ENCODE peak calls at places on chromosomes 13 and 19, in seven cellular contexts. B is ascending aorta, L is tibial nerve, C is uterus, H is mucosa of descending colon, W is K562, K is HCT116. S is an unnamed sample. For H3K36me3, the result is how much of the 10 kb centered on the place peaks cover.

GRCh38 chr19:3366761-3367571 is 583 bp downstream of the NFIC start:
- DNase-seq in L (no peak), H (peak), K (no peak), C (peak), B (no peak), W (peak), S (no peak)

GRCh38 chr13:80036845-80037504 is 304.0 kb downstream of the SPRY2 start:
- DNase-seq in K (no peak), L (no peak), B (no peak), H (no peak), C (no peak), W (no peak), S (no peak)

GRCh38 chr13:99871249-99871898 is 100.2 kb downstream of the ZIC5 start:
- DNase-seq in W (no peak), K (no peak), C (no peak), H (no peak), L (no peak), B (no peak), S (no peak)

GRCh38 chr13:53206455-53206854 is 177.8 kb downstream of the OLFM4 start:
- DNase-seq in H (no peak), K (no peak), C (no peak), B (no peak), L (no peak), W (no peak), S (no peak)

GRCh38 chr19:57934820-57935665 is at the start of gene ZNF418:
- DNase-seq in C (peak), H (no peak), B (peak), W (peak), L (peak), K (no peak), S (no peak)

GRCh38 chr19:55304279-55304978 is 20.6 kb downstream of the BRSK1 start:
- DNase-seq in H (no peak), L (peak), K (no peak), C (peak), B (no peak), W (peak), S (no peak)

GRCh38 chr13:60619461-60619860 is 222.4 kb downstream of the TDRD3 start:
- DNase-seq in L (no peak), C (no peak), W (no peak), K (no peak), H (no peak), B (no peak), S (no peak)

GRCh38 chr19:48351341-48351752 is 12.4 kb downstream of the TMEM143 start:
- DNase-seq in L (peak), B (peak), C (peak), K (no peak), H (peak), W (peak), S (no peak)

GRCh38 chr13:65638572-65639168 is 1591.5 kb downstream of the PCDH9 start:
- DNase-seq in H (no peak), B (no peak), W (peak), C (no peak), K (peak), L (peak), S (no peak)

GRCh38 chr13:47897411-47898050 is 103.5 kb downstream of the SUCLA2 start:
- DNase-seq in L (no peak), C (no peak), H (no peak), B (no peak), W (no peak), K (no peak), S (no peak)

GRCh38 chr19:11237321-11237720 is 2.1 kb upstream of the ANGPTL8 start:
- DNase-seq in C (no peak), B (no peak), K (no peak), W (no peak), L (no peak), H (no peak), S (no peak)

GRCh38 chr13:93558637-93559036 is 332.0 kb downstream of the GPC6 start:
- DNase-seq in L (no peak), B (no peak), K (no peak), C (no peak), W (no peak), H (no peak), S (no peak)

GRCh38 chr19:37304884-37305255 is 66.0 kb upstream of the ZNF527 start:
- DNase-seq in H (no peak), C (no peak), W (no peak), L (no peak), K (no peak), B (no peak), S (no peak)

GRCh38 chr13:110682746-110683145 is 23.2 kb downstream of the CARS2 start:
- DNase-seq in K (no peak), B (peak), L (no peak), C (no peak), H (no peak), W (no peak), S (no peak)
- H3K36me3 ChIP-seq in K (under half), B (half or more), L (under half), C (under half), H (under half), W (half or more), S (half or more)

DNA sequence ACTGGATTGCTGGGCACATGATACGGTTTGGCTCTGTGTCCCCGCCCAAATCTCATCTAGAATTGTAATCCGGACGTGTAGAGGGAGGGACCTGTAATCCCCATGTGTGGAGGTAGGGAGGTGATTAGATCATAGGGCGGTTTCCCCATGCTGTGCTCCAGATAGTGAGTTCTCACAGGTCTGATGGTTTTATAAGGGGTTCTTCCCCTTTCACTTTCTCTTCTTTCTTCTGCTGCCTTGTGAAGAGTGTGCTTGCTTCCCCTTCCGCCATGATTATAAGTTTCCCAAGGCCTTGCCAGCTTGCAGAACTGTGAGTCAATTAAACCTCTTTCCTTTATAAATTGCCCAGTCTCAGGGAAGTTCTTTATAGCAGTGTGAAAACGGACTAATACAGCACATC is 32.6 kb upstream of the MTIF3 start:
- DNase-seq in B (no peak), C (no peak), H (no peak), K (no peak), W (no peak), L (no peak), S (no peak)
- TF ChIP-seq CTCF in B (no peak), C (no peak), H (no peak), K (no peak), W (no peak), L (no peak), S (no peak)

GRCh38 chr19:32599736-32600157 is 18.8 kb downstream of the PDCD5 start:
- DNase-seq in H (no peak), K (peak), B (no peak), C (no peak), L (no peak), W (peak), S (no peak)
- H3K36me3 ChIP-seq in H (under half), K (under half), B (half or more), C (under half), L (under half), W (half or more), S (half or more)

GRCh38 chr19:21362291-21362690 is 3.5 kb downstream of the ZNF738 start:
- DNase-seq in K (no peak), H (no peak), L (no peak), W (no peak), C (no peak), B (no peak), S (no peak)

GRCh38 chr19:21358768-21359451 is at the start of gene ZNF738:
- DNase-seq in W (peak), K (peak), B (peak), C (peak), L (peak), H (peak), S (peak)
- TF ChIP-seq CTCF in W (no peak), K (no peak), B (no peak), C (peak), L (no peak), H (no peak), S (no peak)